ENCODE peak calls at places on chromosomes 3 and 15, in five cellular contexts. X, T, B, N and V are unnamed samples.

GRCh38 chr3:120161902-120162301 is 67.7 kb upstream of the GSK3B start:
- DNase-seq in X (no peak), T (no peak), B (no peak), N (no peak), V (no peak)

GRCh38 chr3:149450281-149450680 is 24.2 kb upstream of the TM4SF4 start:
- DNase-seq in X (no peak), T (no peak), B (no peak), N (no peak), V (no peak)

GRCh38 chr3:140636452-140637138 is 41.3 kb upstream of the TRIM42 start:
- DNase-seq in X (no peak), T (no peak), B (no peak), N (no peak), V (no peak)

GRCh38 chr3:10939556-10939955 is 53.0 kb upstream of the SLC6A1 start:
- DNase-seq in X (no peak), T (no peak), B (no peak), N (no peak), V (no peak)

GRCh38 chr3:129054605-129055104 is 5.9 kb upstream of the GP9 start:
- DNase-seq in X (no peak), T (peak; percentile 84), B (no peak), N (no peak), V (peak; percentile 91)

GRCh38 chr3:116561529-116561928 is 116.2 kb upstream of the LSAMP start:
- DNase-seq in X (no peak), T (no peak), B (peak; percentile 36), N (no peak), V (no peak)

GRCh38 chr3:154191520-154191919 is 70.3 kb downstream of the ARHGEF26 start:
- DNase-seq in X (no peak), T (no peak), B (no peak), N (no peak), V (no peak)

GRCh38 chr3:62201438-62202035 is 171.8 kb downstream of the FEZF2 start:
- DNase-seq in X (no peak), T (peak; percentile 33), B (peak; percentile 76), N (no peak), V (peak; percentile 15)

GRCh38 chr3:120129041-120129440 is 34.8 kb upstream of the GSK3B start:
- DNase-seq in X (no peak), T (no peak), B (no peak), N (no peak), V (no peak)

GRCh38 chr3:27722957-27723802 is 1.1 kb upstream of the EOMES start:
- DNase-seq in X (no peak), T (no peak), B (peak; percentile 67), N (no peak), V (no peak)

GRCh38 chr15:63348392-63348791 is 33.3 kb downstream of the CA12 start:
- DNase-seq in X (no peak), T (no peak), B (no peak), N (no peak), V (no peak)

GRCh38 chr3:19348929-19349564 is 200.7 kb downstream of the KCNH8 start:
- DNase-seq in X (no peak), T (peak; percentile 16), B (peak; percentile 61), N (no peak), V (peak; percentile 8)

GRCh38 chr3:10513306-10513705 is 7.9 kb upstream of the ATP2B2 start:
- DNase-seq in X (no peak), T (no peak), B (no peak), N (no peak), V (no peak)

DNA sequence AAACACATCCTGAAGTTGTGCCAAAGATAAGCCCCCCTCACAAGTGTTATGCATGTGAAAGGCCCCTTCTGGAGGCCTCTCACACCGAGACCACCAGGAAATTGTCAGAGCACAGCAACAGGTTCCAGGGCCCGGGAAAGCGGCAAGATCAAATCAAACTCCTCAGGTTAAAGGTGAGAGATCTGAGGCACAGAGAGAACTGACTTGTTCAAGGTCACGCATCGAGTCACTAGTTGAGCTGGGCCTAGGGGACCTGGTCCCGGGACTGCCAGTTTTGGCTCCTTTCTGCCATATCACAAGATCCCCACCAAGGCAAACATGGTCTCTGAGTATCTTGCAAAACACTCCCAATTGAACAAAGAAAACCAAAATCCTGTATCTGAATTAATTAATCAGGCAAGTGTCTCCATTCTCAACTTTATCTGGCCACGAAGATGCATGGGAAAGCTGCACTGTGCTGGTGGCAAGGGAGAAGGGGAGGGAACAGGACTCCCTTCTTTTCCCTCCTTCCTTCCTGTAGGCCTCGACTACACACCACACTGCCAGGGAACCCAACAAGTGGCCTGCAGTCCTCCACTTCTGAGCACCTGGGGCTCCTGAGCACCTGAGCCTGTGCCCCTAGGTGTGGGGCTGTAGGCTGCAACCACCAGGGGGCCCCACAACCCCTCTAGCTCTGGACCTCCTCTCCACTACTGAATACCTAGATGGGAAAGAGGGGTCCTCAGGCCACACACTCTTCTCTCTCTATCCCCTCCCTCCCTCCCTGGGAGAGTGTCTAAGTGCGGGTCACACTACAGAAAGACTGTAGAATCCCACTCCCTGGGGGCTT is 37.3 kb downstream of the ANP32A start:
- DNase-seq in X (no peak), T (peak; percentile 57), B (peak; percentile 84), N (no peak), V (peak; percentile 19)
- TF ChIP-seq CREB1 in X (no peak), T (no peak), B (no peak), N (no peak), V (no peak)

DNA sequence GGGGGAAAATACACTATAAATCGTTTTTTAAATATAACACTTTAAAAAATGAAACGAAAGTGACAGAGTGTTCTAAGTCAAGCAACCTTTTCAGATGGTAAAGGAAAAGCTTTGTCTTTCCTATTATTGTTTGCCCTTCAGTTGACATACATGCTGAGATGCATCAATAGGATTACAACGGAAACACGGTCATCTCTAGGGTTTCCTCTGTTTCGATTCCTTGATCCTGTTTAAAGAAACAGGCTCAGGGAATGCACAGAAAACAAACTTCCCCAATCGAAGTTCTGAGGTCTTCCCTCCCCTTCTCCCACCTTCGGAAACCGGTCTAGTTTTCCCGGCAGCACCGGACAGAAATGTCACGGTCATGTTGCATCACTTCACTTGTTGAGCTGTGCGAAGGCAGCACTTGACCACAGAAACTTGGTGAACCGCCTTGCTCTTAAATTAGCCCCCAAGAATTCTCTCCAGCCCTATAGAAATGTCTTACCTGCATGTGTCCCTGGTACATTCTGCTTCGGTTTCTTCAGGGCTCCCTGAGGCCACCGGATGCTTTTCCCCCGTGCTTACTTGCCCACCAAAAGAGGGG is 552 bp downstream of the PEX5L start:
- DNase-seq in X (no peak), T (no peak), B (peak; percentile 63), N (no peak), V (no peak)
- H2AFZ ChIP-seq in X (peak overlapping the region; percentile 0), T (no peak overlapping the region), B (no peak overlapping the region), N (peak overlapping the region; percentile 60), V (no peak overlapping the region)

DNA sequence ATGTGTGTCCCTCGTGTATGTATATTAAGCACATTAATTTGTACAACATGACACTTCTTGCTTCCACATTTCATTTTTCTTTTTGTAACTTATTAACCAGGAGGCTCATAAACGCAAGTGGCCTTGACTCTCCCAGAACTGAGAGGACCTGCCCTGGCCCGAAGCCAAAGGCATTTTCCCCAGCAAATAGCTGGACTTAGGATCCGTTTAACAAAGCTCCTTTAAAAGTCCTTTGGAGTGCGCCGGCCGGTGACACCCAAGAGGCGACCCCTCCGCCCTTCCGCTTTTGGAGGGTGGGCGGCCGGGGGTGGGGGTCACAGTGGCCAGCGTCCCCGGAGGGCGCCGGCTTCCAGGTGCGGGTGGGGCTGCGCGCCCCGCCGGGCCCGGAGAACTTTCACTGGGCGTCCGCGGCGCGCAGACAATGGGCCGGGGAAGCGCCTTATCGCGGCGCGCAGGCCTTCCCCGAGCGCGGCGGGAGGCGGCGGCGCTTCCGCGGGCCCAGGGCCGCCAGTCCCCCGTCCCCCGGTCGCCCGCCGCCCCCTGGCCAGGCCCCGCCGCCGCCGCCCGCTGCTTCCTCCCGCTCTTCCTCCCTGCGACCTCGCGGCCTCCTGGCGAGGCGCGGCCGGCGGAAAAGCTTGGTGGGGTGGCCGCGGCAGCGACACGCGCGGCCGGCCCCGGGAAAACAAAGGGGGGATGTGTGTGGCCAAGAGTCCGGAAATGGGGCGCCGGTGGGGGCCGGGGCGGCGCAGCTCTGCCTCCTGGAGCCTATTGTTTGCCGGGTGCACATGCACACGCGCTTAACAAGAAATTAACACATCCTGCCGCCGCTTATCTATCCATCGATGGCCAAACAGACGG is 613.4 kb downstream of the MCTP2 start:
- DNase-seq in X (no peak), T (peak; percentile 92), B (peak; percentile 70), N (no peak), V (peak; percentile 96)
- TF ChIP-seq CREB1 in X (no peak), T (peak; percentile 29), B (no peak), N (no peak), V (no peak)

DNA sequence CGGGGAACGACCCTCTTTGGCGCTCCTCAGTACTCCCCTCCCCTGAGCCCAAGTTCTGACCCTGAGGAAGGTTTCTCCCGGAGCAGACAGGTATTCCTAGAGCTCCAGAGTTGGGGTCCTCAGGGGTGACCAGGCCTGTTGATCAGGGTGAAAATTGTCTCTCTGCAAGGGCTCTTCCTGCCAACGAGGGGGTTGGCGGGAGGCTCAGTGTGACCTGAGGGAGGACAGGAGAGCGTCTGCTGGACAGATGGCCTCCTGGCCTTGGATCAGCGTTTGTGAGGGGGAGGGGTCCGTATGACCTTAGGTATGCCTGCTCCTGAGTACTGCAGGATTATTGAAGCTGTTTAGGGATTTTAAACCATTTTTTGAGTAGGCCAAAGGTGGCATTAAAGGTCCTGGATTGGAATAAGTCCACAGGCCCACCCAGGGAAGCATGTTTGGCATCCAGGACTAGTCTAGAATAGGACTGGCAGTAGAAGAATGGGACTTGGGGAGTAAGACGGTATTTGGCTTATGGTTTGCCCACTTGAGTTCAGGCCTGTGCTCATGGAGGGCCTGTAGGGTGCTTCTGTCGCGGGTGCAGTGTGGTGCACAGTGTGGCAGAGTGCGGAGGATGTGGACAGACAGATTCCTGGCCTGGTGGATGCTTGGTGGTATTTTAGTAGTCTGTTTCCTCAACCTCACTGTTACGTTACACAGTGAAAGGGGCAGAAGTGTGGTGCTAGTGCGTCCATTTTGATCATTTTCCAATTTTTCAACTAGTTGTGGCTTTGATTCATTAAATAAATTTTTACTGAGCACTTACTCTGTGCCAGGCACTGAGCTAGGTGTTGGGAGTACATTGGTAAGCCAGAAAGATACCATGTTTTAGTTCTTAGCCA is 959 bp downstream of the ZNF592 start:
- DNase-seq in X (no peak), T (peak; percentile 64), B (peak; percentile 49), N (no peak), V (peak; percentile 56)
- H2AFZ ChIP-seq in X (no peak overlapping the region), T (peak overlapping the region; percentile 81), B (peak overlapping the region; percentile 85), N (peak overlapping the region; percentile 61), V (no peak overlapping the region)

DNA sequence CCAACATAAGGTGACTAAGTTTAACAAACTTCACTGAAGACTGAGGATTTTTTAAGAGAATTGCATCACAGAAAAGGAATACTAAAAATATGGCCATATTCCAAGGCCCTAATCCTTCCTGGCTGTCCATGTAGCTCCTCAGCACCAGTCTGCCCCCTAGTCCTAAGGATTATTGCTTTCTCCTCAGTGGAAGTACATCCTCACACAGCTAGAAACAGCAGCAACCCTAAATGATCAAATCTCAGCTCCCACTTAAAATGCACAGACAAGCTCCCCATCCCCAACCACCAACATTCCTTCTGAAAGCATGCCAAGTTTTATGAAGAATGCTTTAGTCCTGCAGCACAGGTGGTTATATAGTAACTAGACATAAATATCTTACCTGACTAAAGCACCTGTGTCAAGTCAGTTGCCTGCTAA is 14.7 kb downstream of the ST3GAL6 start:
- DNase-seq in X (no peak), T (no peak), B (no peak), N (no peak), V (no peak)
- TF ChIP-seq CREB1 in X (no peak), T (no peak), B (no peak), N (no peak), V (no peak)